ENCODE peak calls at places on chromosomes 12 and 14, in seven cellular contexts. One of them, this sample, is unnamed.
A peak's percentile ranks its signal among the peaks of the same experiment; 100 is the strongest.

GRCh38 chr12:51391047-51391837 is at the start of gene GALNT6:
- DNase-seq in thoracic aorta: no peak
- DNase-seq in BJ: no peak
- DNase-seq in breast epithelium: no peak
- DNase-seq in fibroblast of the aortic adventitia: no peak
- DNase-seq in esophagus squamous epithelium: no peak
- DNase-seq in suprapubic skin: peak; percentile 74
- DNase-seq in this sample: no peak

GRCh38 chr14:78921856-78922255 is 751.7 kb downstream of the NRXN3 start:
- DNase-seq in thoracic aorta: no peak
- DNase-seq in BJ: no peak
- DNase-seq in breast epithelium: no peak
- DNase-seq in fibroblast of the aortic adventitia: peak; percentile 46
- DNase-seq in esophagus squamous epithelium: no peak
- DNase-seq in suprapubic skin: no peak
- DNase-seq in this sample: peak; percentile 49

GRCh38 chr12:29238822-29239291 is 89.8 kb downstream of the FAR2 start:
- DNase-seq in thoracic aorta: no peak
- DNase-seq in BJ: no peak
- DNase-seq in breast epithelium: no peak
- DNase-seq in fibroblast of the aortic adventitia: no peak
- DNase-seq in esophagus squamous epithelium: no peak
- DNase-seq in suprapubic skin: no peak
- DNase-seq in this sample: no peak

GRCh38 chr14:32720927-32721326 is 217.8 kb upstream of the NPAS3 start:
- DNase-seq in thoracic aorta: no peak
- DNase-seq in BJ: no peak
- DNase-seq in breast epithelium: no peak
- DNase-seq in fibroblast of the aortic adventitia: no peak
- DNase-seq in esophagus squamous epithelium: no peak
- DNase-seq in suprapubic skin: no peak
- DNase-seq in this sample: no peak

GRCh38 chr12:112198120-112198733 is 72.9 kb downstream of the TRAFD1 start:
- DNase-seq in thoracic aorta: no peak
- DNase-seq in BJ: no peak
- DNase-seq in breast epithelium: no peak
- DNase-seq in fibroblast of the aortic adventitia: peak; percentile 56
- DNase-seq in esophagus squamous epithelium: no peak
- DNase-seq in suprapubic skin: no peak
- DNase-seq in this sample: peak; percentile 7

GRCh38 chr14:55418411-55418810 is 6.8 kb upstream of the ATG14 start:
- DNase-seq in thoracic aorta: no peak
- DNase-seq in BJ: no peak
- DNase-seq in breast epithelium: no peak
- DNase-seq in fibroblast of the aortic adventitia: no peak
- DNase-seq in esophagus squamous epithelium: no peak
- DNase-seq in suprapubic skin: no peak
- DNase-seq in this sample: no peak

GRCh38 chr12:48001426-48002178 is 2.7 kb downstream of the COL2A1 start:
- DNase-seq in thoracic aorta: no peak
- DNase-seq in BJ: no peak
- DNase-seq in breast epithelium: peak; percentile 49
- DNase-seq in fibroblast of the aortic adventitia: peak; percentile 23
- DNase-seq in esophagus squamous epithelium: no peak
- DNase-seq in suprapubic skin: peak; percentile 82
- DNase-seq in this sample: no peak

GRCh38 chr14:67583711-67584644 is 16.1 kb downstream of the PIGH start:
- DNase-seq in thoracic aorta: no peak
- DNase-seq in BJ: no peak
- DNase-seq in breast epithelium: no peak
- DNase-seq in fibroblast of the aortic adventitia: peak; percentile 62
- DNase-seq in esophagus squamous epithelium: no peak
- DNase-seq in suprapubic skin: no peak
- DNase-seq in this sample: peak; percentile 5

GRCh38 chr14:26466862-26467261 is 131.0 kb downstream of the NOVA1 start:
- DNase-seq in thoracic aorta: no peak
- DNase-seq in BJ: no peak
- DNase-seq in breast epithelium: no peak
- DNase-seq in fibroblast of the aortic adventitia: no peak
- DNase-seq in esophagus squamous epithelium: no peak
- DNase-seq in suprapubic skin: no peak
- DNase-seq in this sample: no peak

GRCh38 chr14:94320243-94320642 is 2.9 kb downstream of the SERPINA6 start:
- DNase-seq in thoracic aorta: no peak
- DNase-seq in BJ: no peak
- DNase-seq in breast epithelium: no peak
- DNase-seq in fibroblast of the aortic adventitia: no peak
- DNase-seq in esophagus squamous epithelium: no peak
- DNase-seq in suprapubic skin: no peak
- DNase-seq in this sample: no peak

GRCh38 chr12:106584104-106585064 is 1.6 kb downstream of the RFX4 start:
- DNase-seq in thoracic aorta: no peak
- DNase-seq in BJ: no peak
- DNase-seq in breast epithelium: no peak
- DNase-seq in fibroblast of the aortic adventitia: no peak
- DNase-seq in esophagus squamous epithelium: no peak
- DNase-seq in suprapubic skin: no peak
- DNase-seq in this sample: no peak

GRCh38 chr12:108457006-108457733 is 57.9 kb upstream of the FICD start:
- DNase-seq in thoracic aorta: no peak
- DNase-seq in BJ: no peak
- DNase-seq in breast epithelium: no peak
- DNase-seq in fibroblast of the aortic adventitia: peak; percentile 45
- DNase-seq in esophagus squamous epithelium: no peak
- DNase-seq in suprapubic skin: no peak
- DNase-seq in this sample: peak; percentile 5

GRCh38 chr14:49250109-49250508 is 336.1 kb downstream of the RPS29 start:
- DNase-seq in thoracic aorta: no peak
- DNase-seq in BJ: no peak
- DNase-seq in breast epithelium: no peak
- DNase-seq in fibroblast of the aortic adventitia: peak; percentile 1
- DNase-seq in esophagus squamous epithelium: no peak
- DNase-seq in suprapubic skin: no peak
- DNase-seq in this sample: no peak

GRCh38 chr14:27528328-27528727 is 930.5 kb upstream of the NOVA1 start:
- DNase-seq in thoracic aorta: no peak
- DNase-seq in BJ: no peak
- DNase-seq in breast epithelium: no peak
- DNase-seq in fibroblast of the aortic adventitia: peak; percentile 1
- DNase-seq in esophagus squamous epithelium: no peak
- DNase-seq in suprapubic skin: no peak
- DNase-seq in this sample: peak; percentile 19

GRCh38 chr12:114416028-114416427 is 10.1 kb upstream of the TBX5 start:
- DNase-seq in thoracic aorta: no peak
- DNase-seq in BJ: no peak
- DNase-seq in breast epithelium: no peak
- DNase-seq in fibroblast of the aortic adventitia: no peak
- DNase-seq in esophagus squamous epithelium: no peak
- DNase-seq in suprapubic skin: no peak
- DNase-seq in this sample: no peak

GRCh38 chr12:115163710-115164109 is 479.7 kb upstream of the TBX3 start:
- DNase-seq in thoracic aorta: no peak
- DNase-seq in BJ: no peak
- DNase-seq in breast epithelium: no peak
- DNase-seq in fibroblast of the aortic adventitia: no peak
- DNase-seq in esophagus squamous epithelium: no peak
- DNase-seq in suprapubic skin: no peak
- DNase-seq in this sample: no peak

GRCh38 chr14:102140750-102141145 is 1.1 kb downstream of the WDR20 start:
- DNase-seq in thoracic aorta: no peak
- DNase-seq in BJ: no peak
- DNase-seq in breast epithelium: no peak
- DNase-seq in fibroblast of the aortic adventitia: peak; percentile 26
- DNase-seq in esophagus squamous epithelium: no peak
- DNase-seq in suprapubic skin: no peak
- DNase-seq in this sample: no peak

GRCh38 chr14:95389471-95390011 is 69.8 kb upstream of the CLMN start:
- DNase-seq in thoracic aorta: peak; percentile 70
- DNase-seq in BJ: no peak
- DNase-seq in breast epithelium: no peak
- DNase-seq in fibroblast of the aortic adventitia: no peak
- DNase-seq in esophagus squamous epithelium: no peak
- DNase-seq in suprapubic skin: peak; percentile 86
- DNase-seq in this sample: peak; percentile 74

GRCh38 chr12:15155271-15155670 is 65.9 kb downstream of the RERG start:
- DNase-seq in thoracic aorta: no peak
- DNase-seq in BJ: no peak
- DNase-seq in breast epithelium: no peak
- DNase-seq in fibroblast of the aortic adventitia: no peak
- DNase-seq in esophagus squamous epithelium: no peak
- DNase-seq in suprapubic skin: no peak
- DNase-seq in this sample: no peak

GRCh38 chr12:64625243-64626077 is 15.2 kb downstream of the RASSF3 start:
- DNase-seq in thoracic aorta: peak; percentile 58
- DNase-seq in BJ: no peak
- DNase-seq in breast epithelium: no peak
- DNase-seq in fibroblast of the aortic adventitia: peak; percentile 87
- DNase-seq in esophagus squamous epithelium: no peak
- DNase-seq in suprapubic skin: no peak
- DNase-seq in this sample: peak; percentile 72

GRCh38 chr12:76878045-76878898 is 547 bp downstream of the CSRP2 start:
- DNase-seq in thoracic aorta: no peak
- DNase-seq in BJ: no peak
- DNase-seq in breast epithelium: no peak
- DNase-seq in fibroblast of the aortic adventitia: no peak
- DNase-seq in esophagus squamous epithelium: no peak
- DNase-seq in suprapubic skin: no peak
- DNase-seq in this sample: no peak

GRCh38 chr14:55198749-55199148 is 7.4 kb upstream of the DLGAP5 start:
- DNase-seq in thoracic aorta: no peak
- DNase-seq in BJ: no peak
- DNase-seq in breast epithelium: no peak
- DNase-seq in fibroblast of the aortic adventitia: no peak
- DNase-seq in esophagus squamous epithelium: no peak
- DNase-seq in suprapubic skin: no peak
- DNase-seq in this sample: no peak

GRCh38 chr14:22918519-22918808 is 485 bp downstream of the RBM23 start:
- DNase-seq in thoracic aorta: peak; percentile 15
- DNase-seq in BJ: no peak
- DNase-seq in breast epithelium: no peak
- DNase-seq in fibroblast of the aortic adventitia: no peak
- DNase-seq in esophagus squamous epithelium: no peak
- DNase-seq in suprapubic skin: no peak
- DNase-seq in this sample: no peak

GRCh38 chr12:90287585-90287984 is 578.9 kb upstream of the ATP2B1 start:
- DNase-seq in thoracic aorta: no peak
- DNase-seq in BJ: no peak
- DNase-seq in breast epithelium: no peak
- DNase-seq in fibroblast of the aortic adventitia: no peak
- DNase-seq in esophagus squamous epithelium: no peak
- DNase-seq in suprapubic skin: no peak
- DNase-seq in this sample: no peak

GRCh38 chr12:98618952-98619351 is 25.5 kb downstream of the SLC25A3 start:
- DNase-seq in thoracic aorta: no peak
- DNase-seq in BJ: no peak
- DNase-seq in breast epithelium: no peak
- DNase-seq in fibroblast of the aortic adventitia: peak; percentile 76
- DNase-seq in esophagus squamous epithelium: no peak
- DNase-seq in suprapubic skin: no peak
- DNase-seq in this sample: peak; percentile 55

GRCh38 chr14:99910337-99911268 is 117.4 kb downstream of the EML1 start:
- DNase-seq in thoracic aorta: no peak
- DNase-seq in BJ: peak; percentile 85
- DNase-seq in breast epithelium: no peak
- DNase-seq in fibroblast of the aortic adventitia: peak; percentile 81
- DNase-seq in esophagus squamous epithelium: no peak
- DNase-seq in suprapubic skin: no peak
- DNase-seq in this sample: peak; percentile 78
- H3K4me3 ChIP-seq in thoracic aorta: no peak overlapping the region
- H3K4me3 ChIP-seq in BJ: no peak overlapping the region
- H3K4me3 ChIP-seq in breast epithelium: no peak overlapping the region
- H3K4me3 ChIP-seq in fibroblast of the aortic adventitia: no peak overlapping the region
- H3K4me3 ChIP-seq in esophagus squamous epithelium: no peak overlapping the region
- H3K4me3 ChIP-seq in suprapubic skin: no peak overlapping the region
- H3K4me3 ChIP-seq in this sample: no peak overlapping the region

GRCh38 chr12:238116-238515 is 24.2 kb upstream of the SLC6A12 start:
- DNase-seq in thoracic aorta: no peak
- DNase-seq in BJ: no peak
- DNase-seq in breast epithelium: no peak
- DNase-seq in fibroblast of the aortic adventitia: no peak
- DNase-seq in esophagus squamous epithelium: no peak
- DNase-seq in suprapubic skin: peak; percentile 16
- DNase-seq in this sample: no peak
- H3K4me3 ChIP-seq in thoracic aorta: no peak overlapping the region
- H3K4me3 ChIP-seq in BJ: no peak overlapping the region
- H3K4me3 ChIP-seq in breast epithelium: no peak overlapping the region
- H3K4me3 ChIP-seq in fibroblast of the aortic adventitia: no peak overlapping the region
- H3K4me3 ChIP-seq in esophagus squamous epithelium: no peak overlapping the region
- H3K4me3 ChIP-seq in suprapubic skin: no peak overlapping the region
- H3K4me3 ChIP-seq in this sample: no peak overlapping the region

GRCh38 chr12:39672976-39673375 is 53.4 kb upstream of the ABCD2 start:
- DNase-seq in thoracic aorta: no peak
- DNase-seq in BJ: no peak
- DNase-seq in breast epithelium: no peak
- DNase-seq in fibroblast of the aortic adventitia: no peak
- DNase-seq in esophagus squamous epithelium: no peak
- DNase-seq in suprapubic skin: no peak
- DNase-seq in this sample: no peak
- H3K4me3 ChIP-seq in thoracic aorta: no peak overlapping the region
- H3K4me3 ChIP-seq in BJ: no peak overlapping the region
- H3K4me3 ChIP-seq in breast epithelium: no peak overlapping the region
- H3K4me3 ChIP-seq in fibroblast of the aortic adventitia: no peak overlapping the region
- H3K4me3 ChIP-seq in esophagus squamous epithelium: no peak overlapping the region
- H3K4me3 ChIP-seq in suprapubic skin: no peak overlapping the region
- H3K4me3 ChIP-seq in this sample: no peak overlapping the region

GRCh38 chr12:20125259-20125919 is 242.9 kb upstream of the PDE3A start:
- DNase-seq in thoracic aorta: no peak
- DNase-seq in BJ: peak; percentile 35
- DNase-seq in breast epithelium: no peak
- DNase-seq in fibroblast of the aortic adventitia: peak; percentile 62
- DNase-seq in esophagus squamous epithelium: no peak
- DNase-seq in suprapubic skin: no peak
- DNase-seq in this sample: no peak
- H3K4me3 ChIP-seq in thoracic aorta: no peak overlapping the region
- H3K4me3 ChIP-seq in BJ: no peak overlapping the region
- H3K4me3 ChIP-seq in breast epithelium: no peak overlapping the region
- H3K4me3 ChIP-seq in fibroblast of the aortic adventitia: no peak overlapping the region
- H3K4me3 ChIP-seq in esophagus squamous epithelium: no peak overlapping the region
- H3K4me3 ChIP-seq in suprapubic skin: no peak overlapping the region
- H3K4me3 ChIP-seq in this sample: no peak overlapping the region

GRCh38 chr12:6613015-6613775 is 6.0 kb upstream of the CHD4 start:
- DNase-seq in thoracic aorta: peak; percentile 69
- DNase-seq in BJ: peak; percentile 54
- DNase-seq in breast epithelium: peak; percentile 82
- DNase-seq in fibroblast of the aortic adventitia: peak; percentile 75
- DNase-seq in esophagus squamous epithelium: no peak
- DNase-seq in suprapubic skin: no peak
- DNase-seq in this sample: no peak
- H3K4me3 ChIP-seq in thoracic aorta: peak overlapping the region; percentile 68
- H3K4me3 ChIP-seq in BJ: no peak overlapping the region
- H3K4me3 ChIP-seq in breast epithelium: no peak overlapping the region
- H3K4me3 ChIP-seq in fibroblast of the aortic adventitia: peak overlapping the region; percentile 13
- H3K4me3 ChIP-seq in esophagus squamous epithelium: peak overlapping the region; percentile 31
- H3K4me3 ChIP-seq in suprapubic skin: peak overlapping the region; percentile 21
- H3K4me3 ChIP-seq in this sample: peak overlapping the region; percentile 19

This sample was measured in skeletal muscle cell.